ENCODE peak calls at places on chromosomes 6 and 20, in eight cellular contexts. One of them, this sample, is unnamed.

GRCh38 chr6:34161857-34162515 is 16.1 kb upstream of the GRM4 start:
- DNase-seq in heart left ventricle: peak; percentile 37
- DNase-seq in AG04450: no peak
- DNase-seq in CD4-positive, alpha-beta T cell: no peak
- DNase-seq in WTC11: peak; percentile 7
- DNase-seq in left lung: no peak
- DNase-seq in fibroblast of lung: no peak
- DNase-seq in fibroblast of pulmonary artery: no peak
- DNase-seq in this sample: peak; percentile 37

GRCh38 chr6:1424306-1424927 is 35.0 kb downstream of the FOXF2 start:
- DNase-seq in AG04450: no peak
- DNase-seq in left lung: no peak
- DNase-seq in heart left ventricle: no peak
- DNase-seq in CD4-positive, alpha-beta T cell: no peak
- DNase-seq in fibroblast of lung: peak; percentile 43
- DNase-seq in WTC11: peak; percentile 68
- DNase-seq in fibroblast of pulmonary artery: peak; percentile 59
- DNase-seq in this sample: no peak

GRCh38 chr20:38723982-38724602 is at the start of gene SLC32A1:
- DNase-seq in AG04450: no peak
- DNase-seq in fibroblast of pulmonary artery: no peak
- DNase-seq in left lung: no peak
- DNase-seq in WTC11: peak; percentile 54
- DNase-seq in fibroblast of lung: no peak
- DNase-seq in CD4-positive, alpha-beta T cell: no peak
- DNase-seq in heart left ventricle: no peak
- DNase-seq in this sample: peak; percentile 77

GRCh38 chr20:35902545-35902941 is 51.8 kb downstream of the SCAND1 start:
- DNase-seq in fibroblast of pulmonary artery: peak; percentile 18
- DNase-seq in heart left ventricle: no peak
- DNase-seq in fibroblast of lung: no peak
- DNase-seq in AG04450: no peak
- DNase-seq in CD4-positive, alpha-beta T cell: no peak
- DNase-seq in WTC11: no peak
- DNase-seq in left lung: no peak
- DNase-seq in this sample: no peak

GRCh38 chr20:17442588-17442987 is 88.6 kb downstream of the BFSP1 start:
- DNase-seq in CD4-positive, alpha-beta T cell: no peak
- DNase-seq in heart left ventricle: no peak
- DNase-seq in WTC11: peak; percentile 38
- DNase-seq in fibroblast of lung: no peak
- DNase-seq in fibroblast of pulmonary artery: no peak
- DNase-seq in left lung: no peak
- DNase-seq in AG04450: no peak
- DNase-seq in this sample: no peak

GRCh38 chr6:8481727-8482126 is 46.4 kb upstream of the SLC35B3 start:
- DNase-seq in CD4-positive, alpha-beta T cell: no peak
- DNase-seq in heart left ventricle: no peak
- DNase-seq in left lung: no peak
- DNase-seq in AG04450: no peak
- DNase-seq in WTC11: no peak
- DNase-seq in fibroblast of pulmonary artery: no peak
- DNase-seq in fibroblast of lung: no peak
- DNase-seq in this sample: no peak

GRCh38 chr6:85449388-85449817 is 480 bp upstream of the NT5E start:
- DNase-seq in CD4-positive, alpha-beta T cell: no peak
- DNase-seq in AG04450: peak; percentile 45
- DNase-seq in fibroblast of pulmonary artery: peak; percentile 70
- DNase-seq in WTC11: no peak
- DNase-seq in left lung: no peak
- DNase-seq in fibroblast of lung: peak; percentile 88
- DNase-seq in heart left ventricle: no peak
- DNase-seq in this sample: no peak

GRCh38 chr6:75266716-75267291 is 17.8 kb downstream of the TMEM30A start:
- DNase-seq in WTC11: no peak
- DNase-seq in CD4-positive, alpha-beta T cell: no peak
- DNase-seq in left lung: no peak
- DNase-seq in fibroblast of lung: peak; percentile 47
- DNase-seq in fibroblast of pulmonary artery: peak; percentile 77
- DNase-seq in heart left ventricle: no peak
- DNase-seq in AG04450: no peak
- DNase-seq in this sample: no peak

GRCh38 chr20:31934968-31935764 is 16.7 kb downstream of the PDRG1 start:
- DNase-seq in heart left ventricle: no peak
- DNase-seq in CD4-positive, alpha-beta T cell: no peak
- DNase-seq in WTC11: peak; percentile 49
- DNase-seq in fibroblast of pulmonary artery: no peak
- DNase-seq in AG04450: no peak
- DNase-seq in left lung: no peak
- DNase-seq in fibroblast of lung: no peak
- DNase-seq in this sample: peak; percentile 62

GRCh38 chr20:31937820-31938219 is 14.0 kb downstream of the PDRG1 start:
- DNase-seq in CD4-positive, alpha-beta T cell: no peak
- DNase-seq in fibroblast of lung: no peak
- DNase-seq in AG04450: no peak
- DNase-seq in left lung: no peak
- DNase-seq in fibroblast of pulmonary artery: no peak
- DNase-seq in heart left ventricle: no peak
- DNase-seq in WTC11: no peak
- DNase-seq in this sample: no peak

GRCh38 chr20:31934491-31934890 is 17.4 kb downstream of the PDRG1 start:
- DNase-seq in fibroblast of lung: no peak
- DNase-seq in AG04450: no peak
- DNase-seq in fibroblast of pulmonary artery: no peak
- DNase-seq in heart left ventricle: no peak
- DNase-seq in WTC11: no peak
- DNase-seq in CD4-positive, alpha-beta T cell: no peak
- DNase-seq in left lung: no peak
- DNase-seq in this sample: peak; percentile 68

GRCh38 chr20:31933698-31934097 is 18.1 kb downstream of the PDRG1 start:
- DNase-seq in fibroblast of lung: no peak
- DNase-seq in AG04450: no peak
- DNase-seq in left lung: no peak
- DNase-seq in CD4-positive, alpha-beta T cell: no peak
- DNase-seq in WTC11: no peak
- DNase-seq in fibroblast of pulmonary artery: no peak
- DNase-seq in heart left ventricle: no peak
- DNase-seq in this sample: peak; percentile 81

DNA sequence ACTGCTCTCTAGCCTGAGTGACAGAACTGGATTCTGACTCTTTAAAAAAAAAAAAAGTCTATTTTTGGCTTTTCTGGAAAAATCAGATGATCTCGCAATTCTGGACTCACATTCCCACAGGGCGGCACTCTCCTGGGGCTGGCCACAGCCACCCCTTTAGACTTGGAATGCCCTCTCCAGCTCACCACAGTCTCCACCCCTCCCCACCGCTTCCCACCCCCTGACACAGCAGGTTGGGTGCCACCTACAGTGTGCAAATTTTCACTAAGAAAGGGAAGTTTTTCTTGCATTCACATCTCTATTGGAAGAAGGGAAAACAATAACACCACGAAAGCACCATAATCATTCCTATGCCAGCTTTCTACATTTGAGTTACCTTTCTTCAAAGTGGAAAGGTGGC is 15.4 kb downstream of the PDRG1 start:
- DNase-seq in AG04450: no peak
- DNase-seq in fibroblast of lung: no peak
- DNase-seq in heart left ventricle: no peak
- DNase-seq in WTC11: no peak
- DNase-seq in left lung: no peak
- DNase-seq in fibroblast of pulmonary artery: no peak
- DNase-seq in CD4-positive, alpha-beta T cell: no peak
- DNase-seq in this sample: peak; percentile 47
- TF ChIP-seq CTCF in AG04450: no peak
- TF ChIP-seq CTCF in fibroblast of lung: no peak
- TF ChIP-seq CTCF in heart left ventricle: no peak
- TF ChIP-seq CTCF in WTC11: no peak
- TF ChIP-seq CTCF in left lung: no peak
- TF ChIP-seq CTCF in fibroblast of pulmonary artery: no peak
- TF ChIP-seq CTCF in CD4-positive, alpha-beta T cell: no peak
- TF ChIP-seq CTCF in this sample: no peak

GRCh38 chr6:169933251-169933821 is 181.9 kb downstream of the ERMARD start:
- DNase-seq in CD4-positive, alpha-beta T cell: no peak
- DNase-seq in WTC11: no peak
- DNase-seq in AG04450: no peak
- DNase-seq in left lung: no peak
- DNase-seq in fibroblast of pulmonary artery: no peak
- DNase-seq in heart left ventricle: no peak
- DNase-seq in fibroblast of lung: no peak
- DNase-seq in this sample: no peak

GRCh38 chr6:169931223-169931760 is 179.9 kb downstream of the ERMARD start:
- DNase-seq in left lung: no peak
- DNase-seq in heart left ventricle: no peak
- DNase-seq in fibroblast of lung: no peak
- DNase-seq in WTC11: no peak
- DNase-seq in CD4-positive, alpha-beta T cell: no peak
- DNase-seq in AG04450: no peak
- DNase-seq in fibroblast of pulmonary artery: no peak
- DNase-seq in this sample: no peak

GRCh38 chr6:169932491-169932890 is 181.1 kb downstream of the ERMARD start:
- DNase-seq in heart left ventricle: no peak
- DNase-seq in left lung: no peak
- DNase-seq in AG04450: no peak
- DNase-seq in CD4-positive, alpha-beta T cell: no peak
- DNase-seq in WTC11: no peak
- DNase-seq in fibroblast of pulmonary artery: no peak
- DNase-seq in fibroblast of lung: no peak
- DNase-seq in this sample: no peak

GRCh38 chr6:169933839-169934698 is 182.6 kb downstream of the ERMARD start:
- DNase-seq in AG04450: no peak
- DNase-seq in CD4-positive, alpha-beta T cell: no peak
- DNase-seq in fibroblast of pulmonary artery: peak; percentile 26
- DNase-seq in heart left ventricle: peak; percentile 79
- DNase-seq in WTC11: no peak
- DNase-seq in left lung: no peak
- DNase-seq in fibroblast of lung: no peak
- DNase-seq in this sample: no peak

DNA sequence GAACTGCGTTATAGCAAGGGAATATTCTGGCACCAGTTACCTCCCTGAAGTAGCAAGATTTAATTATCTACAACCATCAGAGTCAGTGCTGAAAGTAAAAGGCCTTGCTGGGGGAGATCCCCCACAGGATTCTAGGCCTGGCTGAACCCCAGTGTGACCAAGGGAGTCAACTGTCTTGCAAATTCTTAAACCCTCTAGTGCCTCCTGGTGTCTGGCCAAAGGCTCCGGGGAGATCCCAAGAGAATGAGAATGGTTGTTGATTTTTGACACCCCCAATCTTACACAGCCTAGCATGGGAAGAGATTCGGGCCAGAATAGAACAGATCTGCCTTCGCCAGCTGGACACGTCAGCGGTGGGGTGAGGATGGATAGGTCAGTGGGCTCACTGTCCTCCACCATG is 179.4 kb downstream of the ERMARD start:
- DNase-seq in fibroblast of lung: no peak
- DNase-seq in AG04450: no peak
- DNase-seq in CD4-positive, alpha-beta T cell: no peak
- DNase-seq in left lung: no peak
- DNase-seq in fibroblast of pulmonary artery: no peak
- DNase-seq in heart left ventricle: no peak
- DNase-seq in WTC11: no peak
- DNase-seq in this sample: no peak
- TF ChIP-seq CTCF in fibroblast of lung: no peak
- TF ChIP-seq CTCF in AG04450: no peak
- TF ChIP-seq CTCF in CD4-positive, alpha-beta T cell: no peak
- TF ChIP-seq CTCF in left lung: no peak
- TF ChIP-seq CTCF in fibroblast of pulmonary artery: no peak
- TF ChIP-seq CTCF in heart left ventricle: no peak
- TF ChIP-seq CTCF in WTC11: no peak
- TF ChIP-seq CTCF in this sample: peak; percentile 15

DNA sequence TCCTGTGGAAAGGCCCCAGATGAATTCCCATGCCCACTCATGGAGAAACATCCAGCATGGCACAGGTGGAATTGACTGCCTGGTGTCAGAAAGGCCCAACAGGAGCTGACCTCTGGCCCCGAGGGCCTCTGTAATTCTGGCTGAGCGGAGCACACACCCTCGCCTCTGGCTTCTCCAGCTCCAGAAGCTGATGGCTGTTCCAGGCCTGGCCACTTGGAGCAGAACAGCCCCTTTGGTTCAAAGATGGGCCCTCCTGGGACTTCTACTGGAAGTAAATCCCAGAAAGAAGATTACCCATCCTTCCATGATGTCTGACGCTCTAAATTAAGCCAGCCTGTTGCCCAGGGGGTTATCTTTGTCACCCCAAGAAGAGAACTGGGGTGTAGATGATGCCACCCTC is 275.1 kb upstream of the CDH4 start:
- DNase-seq in fibroblast of lung: no peak
- DNase-seq in CD4-positive, alpha-beta T cell: no peak
- DNase-seq in fibroblast of pulmonary artery: no peak
- DNase-seq in AG04450: no peak
- DNase-seq in left lung: no peak
- DNase-seq in WTC11: peak; percentile 25
- DNase-seq in heart left ventricle: no peak
- DNase-seq in this sample: no peak
- TF ChIP-seq CTCF in fibroblast of lung: no peak
- TF ChIP-seq CTCF in CD4-positive, alpha-beta T cell: no peak
- TF ChIP-seq CTCF in fibroblast of pulmonary artery: no peak
- TF ChIP-seq CTCF in AG04450: no peak
- TF ChIP-seq CTCF in left lung: no peak
- TF ChIP-seq CTCF in WTC11: no peak
- TF ChIP-seq CTCF in heart left ventricle: no peak
- TF ChIP-seq CTCF in this sample: no peak

GRCh38 chr6:150907385-150907784 is 41.9 kb downstream of the MTHFD1L start:
- DNase-seq in heart left ventricle: no peak
- DNase-seq in AG04450: no peak
- DNase-seq in WTC11: no peak
- DNase-seq in fibroblast of pulmonary artery: peak; percentile 33
- DNase-seq in CD4-positive, alpha-beta T cell: no peak
- DNase-seq in left lung: no peak
- DNase-seq in fibroblast of lung: no peak
- DNase-seq in this sample: no peak

GRCh38 chr6:150900049-150900448 is 34.5 kb downstream of the MTHFD1L start:
- DNase-seq in heart left ventricle: no peak
- DNase-seq in AG04450: no peak
- DNase-seq in left lung: no peak
- DNase-seq in fibroblast of pulmonary artery: no peak
- DNase-seq in CD4-positive, alpha-beta T cell: no peak
- DNase-seq in fibroblast of lung: peak; percentile 54
- DNase-seq in WTC11: no peak
- DNase-seq in this sample: no peak

GRCh38 chr6:150910561-150910960 is 45.1 kb downstream of the MTHFD1L start:
- DNase-seq in CD4-positive, alpha-beta T cell: no peak
- DNase-seq in AG04450: no peak
- DNase-seq in WTC11: no peak
- DNase-seq in heart left ventricle: no peak
- DNase-seq in fibroblast of pulmonary artery: no peak
- DNase-seq in fibroblast of lung: no peak
- DNase-seq in left lung: no peak
- DNase-seq in this sample: no peak

GRCh38 chr6:150902142-150902800 is 36.8 kb downstream of the MTHFD1L start:
- DNase-seq in WTC11: no peak
- DNase-seq in AG04450: no peak
- DNase-seq in left lung: no peak
- DNase-seq in fibroblast of pulmonary artery: no peak
- DNase-seq in CD4-positive, alpha-beta T cell: no peak
- DNase-seq in heart left ventricle: no peak
- DNase-seq in fibroblast of lung: no peak
- DNase-seq in this sample: no peak

DNA sequence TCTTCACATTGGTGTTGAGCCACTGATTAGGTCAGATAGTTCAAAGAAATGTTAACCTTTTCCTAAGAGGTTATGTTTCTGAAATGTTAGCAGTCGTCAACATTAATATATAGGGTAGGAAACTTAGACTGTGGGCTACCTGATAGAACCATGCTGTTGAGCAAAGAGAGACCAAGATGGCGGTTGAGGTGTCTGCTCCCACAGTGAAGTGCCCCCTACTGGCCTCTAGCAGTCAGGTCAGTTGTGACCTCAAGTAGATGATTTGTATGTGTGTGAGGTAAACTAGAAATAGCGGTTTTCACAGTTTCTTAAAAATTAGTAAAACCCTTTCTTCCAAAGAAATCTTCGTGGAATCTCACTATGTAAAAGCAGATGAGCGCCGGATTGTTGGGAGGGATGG is 40.3 kb downstream of the MTHFD1L start:
- DNase-seq in fibroblast of lung: no peak
- DNase-seq in AG04450: no peak
- DNase-seq in heart left ventricle: no peak
- DNase-seq in fibroblast of pulmonary artery: no peak
- DNase-seq in CD4-positive, alpha-beta T cell: no peak
- DNase-seq in WTC11: peak; percentile 19
- DNase-seq in left lung: no peak
- DNase-seq in this sample: no peak
- TF ChIP-seq CTCF in fibroblast of lung: peak; percentile 17
- TF ChIP-seq CTCF in AG04450: peak; percentile 29
- TF ChIP-seq CTCF in heart left ventricle: no peak
- TF ChIP-seq CTCF in fibroblast of pulmonary artery: peak; percentile 41
- TF ChIP-seq CTCF in CD4-positive, alpha-beta T cell: no peak
- TF ChIP-seq CTCF in WTC11: peak; percentile 62
- TF ChIP-seq CTCF in left lung: no peak
- TF ChIP-seq CTCF in this sample: peak; percentile 64

This sample was measured in chondrocyte.